ENCODE peak calls at places on chromosome 4, in seven cellular contexts. T, R, A, C, X, S and L are unnamed samples.

GRCh38 chr4:158850800-158851644 is 82.2 kb downstream of the FNIP2 start:
- DNase-seq in T (no peak), R (peak), A (no peak), C (no peak), X (peak), S (no peak), L (no peak)

GRCh38 chr4:6848717-6849305 is 60.8 kb upstream of the TBC1D14 start:
- DNase-seq in T (no peak), R (peak), A (no peak), C (no peak), X (no peak), S (no peak), L (peak)

GRCh38 chr4:167964766-167965373 is 127.5 kb upstream of the ANXA10 start:
- DNase-seq in T (no peak), R (no peak), A (no peak), C (no peak), X (no peak), S (no peak), L (no peak)

GRCh38 chr4:147134536-147135210 is 189.0 kb upstream of the TTC29 start:
- DNase-seq in T (no peak), R (no peak), A (no peak), C (no peak), X (no peak), S (no peak), L (no peak)

GRCh38 chr4:13905543-13905942 is 278.0 kb upstream of the BOD1L1 start:
- DNase-seq in T (no peak), R (peak), A (no peak), C (no peak), X (no peak), S (no peak), L (no peak)

GRCh38 chr4:152515678-152516077 is 20.2 kb downstream of the FBXW7 start:
- DNase-seq in T (no peak), R (peak), A (no peak), C (no peak), X (no peak), S (no peak), L (no peak)

GRCh38 chr4:143358923-143359694 is 22.4 kb downstream of the GAB1 start:
- DNase-seq in T (no peak), R (peak), A (peak), C (peak), X (peak), S (no peak), L (no peak)

GRCh38 chr4:17544831-17545234 is 29.9 kb downstream of the CLRN2 start:
- DNase-seq in T (no peak), R (no peak), A (no peak), C (no peak), X (no peak), S (no peak), L (no peak)

GRCh38 chr4:107243141-107243779 is 207.1 kb upstream of the DKK2 start:
- DNase-seq in T (no peak), R (no peak), A (no peak), C (no peak), X (no peak), S (no peak), L (no peak)

GRCh38 chr4:162977788-162978187 is 188.9 kb downstream of the NAF1 start:
- DNase-seq in T (no peak), R (no peak), A (no peak), C (no peak), X (no peak), S (no peak), L (no peak)

GRCh38 chr4:184746532-184746870 is 12.6 kb upstream of the CENPU start:
- DNase-seq in T (no peak), R (peak), A (peak), C (peak), X (no peak), S (no peak), L (peak)

GRCh38 chr4:89245459-89245858 is 62.1 kb downstream of the GPRIN3 start:
- DNase-seq in T (no peak), R (no peak), A (no peak), C (no peak), X (no peak), S (no peak), L (no peak)

GRCh38 chr4:169060396-169061081 is 50.5 kb upstream of the CBR4 start:
- DNase-seq in T (no peak), R (no peak), A (no peak), C (no peak), X (no peak), S (no peak), L (no peak)

GRCh38 chr4:154205471-154205870 is 286.1 kb downstream of the DCHS2 start:
- DNase-seq in T (no peak), R (no peak), A (no peak), C (no peak), X (no peak), S (no peak), L (no peak)

GRCh38 chr4:57102050-57102564 is 8.1 kb downstream of the IGFBP7 start:
- DNase-seq in T (no peak), R (peak), A (peak), C (no peak), X (no peak), S (no peak), L (peak)

GRCh38 chr4:65046496-65047101 is 623.7 kb downstream of the EPHA5 start:
- DNase-seq in T (no peak), R (no peak), A (no peak), C (no peak), X (no peak), S (no peak), L (no peak)

GRCh38 chr4:78477276-78477675 is 74.3 kb upstream of the ANXA3 start:
- DNase-seq in T (no peak), R (peak), A (no peak), C (no peak), X (no peak), S (no peak), L (no peak)

GRCh38 chr4:104395219-104395618 is 99.5 kb downstream of the CXXC4 start:
- DNase-seq in T (no peak), R (no peak), A (no peak), C (no peak), X (no peak), S (no peak), L (no peak)

GRCh38 chr4:51942108-51942832 is 77.9 kb downstream of the LRRC66 start:
- DNase-seq in T (no peak), R (no peak), A (no peak), C (no peak), X (no peak), S (no peak), L (no peak)

GRCh38 chr4:128517739-128518510 is 230.3 kb upstream of the PGRMC2 start:
- DNase-seq in T (peak), R (peak), A (peak), C (peak), X (peak), S (peak), L (no peak)

GRCh38 chr4:101515566-101515965 is 168.2 kb upstream of the PPP3CA start:
- DNase-seq in T (no peak), R (no peak), A (no peak), C (no peak), X (no peak), S (no peak), L (no peak)

GRCh38 chr4:147948336-147948735 is 216.4 kb downstream of the ARHGAP10 start:
- DNase-seq in T (no peak), R (no peak), A (no peak), C (no peak), X (no peak), S (no peak), L (no peak)

GRCh38 chr4:178471994-178472393 is 1029.8 kb upstream of the AGA start:
- DNase-seq in T (no peak), R (no peak), A (no peak), C (no peak), X (no peak), S (no peak), L (no peak)

GRCh38 chr4:89411539-89411938 is 103.9 kb upstream of the GPRIN3 start:
- DNase-seq in T (no peak), R (peak), A (peak), C (no peak), X (no peak), S (no peak), L (no peak)

GRCh38 chr4:19944806-19945205 is 306.9 kb upstream of the SLIT2 start:
- DNase-seq in T (no peak), R (no peak), A (peak), C (no peak), X (no peak), S (no peak), L (no peak)

DNA sequence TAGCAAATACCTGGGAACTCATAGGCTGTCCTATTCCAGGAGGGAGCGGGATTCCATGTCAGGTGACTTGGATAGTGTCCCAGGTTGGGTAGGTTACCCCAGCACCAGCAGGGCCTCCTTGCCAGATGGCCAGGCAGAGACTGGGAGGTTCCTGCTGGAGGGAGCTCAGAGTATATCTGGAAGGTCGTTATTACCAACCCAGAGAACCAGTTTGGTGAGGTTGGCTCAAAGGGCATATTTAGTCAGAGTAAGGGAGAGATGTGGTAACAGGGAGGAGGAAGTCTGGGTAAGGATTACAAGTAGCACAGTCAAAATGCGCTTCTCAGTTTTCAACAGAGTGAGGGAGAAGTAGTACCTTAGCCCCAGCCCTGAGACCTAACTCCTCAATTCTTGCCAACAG is 53.3 kb upstream of the LNX1 start:
- DNase-seq in T (no peak), R (no peak), A (no peak), C (peak), X (peak), S (no peak), L (no peak)
- TF ChIP-seq POLR2A in T (no peak), R (no peak), A (no peak), C (no peak), X (no peak), S (no peak), L (no peak)

GRCh38 chr4:108619372-108620100 is 840 bp upstream of the RPL34 start:
- DNase-seq in T (no peak), R (no peak), A (no peak), C (no peak), X (no peak), S (no peak), L (no peak)

GRCh38 chr4:108620933-108621905 is 843 bp downstream of the RPL34 start:
- DNase-seq in T (no peak), R (peak), A (no peak), C (no peak), X (no peak), S (no peak), L (no peak)

GRCh38 chr4:108622022-108622421 is 1.6 kb downstream of the RPL34 start:
- DNase-seq in T (no peak), R (no peak), A (no peak), C (no peak), X (no peak), S (no peak), L (no peak)

GRCh38 chr4:108622828-108623227 is 2.5 kb downstream of the RPL34 start:
- DNase-seq in T (no peak), R (no peak), A (no peak), C (no peak), X (no peak), S (no peak), L (no peak)

GRCh38 chr4:108620101-108620932 is at the start of gene RPL34:
- DNase-seq in T (peak), R (peak), A (peak), C (peak), X (peak), S (peak), L (peak)
- TF ChIP-seq POLR2A in T (peak), R (peak), A (peak), C (peak), X (peak), S (no peak), L (peak)

DNA sequence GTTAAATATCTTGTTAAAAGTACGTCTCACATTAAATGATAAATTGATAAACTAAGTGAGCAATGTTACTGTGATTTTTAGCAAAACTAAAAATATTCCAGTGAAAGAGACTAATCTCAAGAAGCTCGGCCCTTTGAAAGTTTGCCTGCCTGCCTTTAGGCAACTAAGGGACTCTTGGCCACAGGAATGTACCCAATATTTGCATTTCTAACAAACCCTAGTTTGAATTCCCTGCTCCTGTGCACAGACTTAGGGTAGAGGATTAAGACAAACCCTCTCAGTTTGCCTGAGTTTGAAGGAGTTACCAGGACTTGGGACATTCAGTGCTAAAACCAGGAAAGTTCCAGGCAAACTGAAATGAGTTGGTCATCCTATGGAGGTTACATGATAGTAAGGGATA is 157.1 kb downstream of the SCFD2 start:
- DNase-seq in T (no peak), R (no peak), A (no peak), C (no peak), X (no peak), S (no peak), L (no peak)
- TF ChIP-seq POLR2A in T (no peak), R (no peak), A (no peak), C (no peak), X (no peak), S (no peak), L (no peak)

DNA sequence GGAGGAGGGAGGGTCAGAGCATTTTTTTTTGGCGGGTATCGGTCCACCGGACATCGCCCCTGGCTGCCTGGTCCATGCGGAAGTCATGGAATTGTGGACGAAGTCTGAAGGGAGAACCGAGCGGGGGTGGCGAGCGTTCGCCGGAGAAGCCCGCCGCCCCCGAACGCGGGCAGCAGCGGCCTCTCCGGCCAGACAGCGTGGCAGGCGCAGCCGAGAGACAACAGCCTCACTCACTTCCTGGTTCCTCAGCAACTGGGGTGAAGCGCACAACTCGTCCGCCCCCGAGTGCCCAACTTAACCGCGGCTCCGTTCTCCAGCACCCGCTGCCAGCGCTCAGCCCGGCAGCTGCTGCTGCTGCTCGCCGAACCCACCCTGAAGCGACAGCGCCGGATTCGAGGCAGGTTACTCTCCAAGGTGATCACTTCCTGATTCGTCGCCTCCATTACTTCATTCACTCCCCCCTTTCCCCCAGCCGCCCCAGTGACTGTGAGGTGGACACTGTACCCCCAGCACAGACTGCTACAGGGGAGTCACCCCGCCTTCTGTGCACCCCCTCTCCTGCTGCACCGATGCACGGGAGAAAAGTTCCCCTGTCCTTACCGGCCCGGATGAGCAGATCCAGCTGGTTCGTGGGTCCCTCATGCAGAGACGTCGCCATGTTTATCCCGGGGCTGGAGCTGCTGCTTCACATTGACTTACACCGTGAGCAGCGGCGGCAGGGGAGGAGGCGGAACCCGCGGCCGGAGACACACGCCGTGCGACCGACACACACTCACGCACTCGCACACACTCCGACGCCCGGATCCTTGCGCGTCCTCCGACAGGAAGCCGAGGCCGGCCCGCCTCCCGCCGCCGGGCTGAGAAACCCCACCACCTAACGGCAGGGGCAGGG is 68.2 kb downstream of the NOCT start:
- DNase-seq in T (peak), R (peak), A (peak), C (peak), X (peak), S (peak), L (peak)
- TF ChIP-seq POLR2A in T (peak), R (peak), A (peak), C (peak), X (peak), S (no peak), L (peak)

DNA sequence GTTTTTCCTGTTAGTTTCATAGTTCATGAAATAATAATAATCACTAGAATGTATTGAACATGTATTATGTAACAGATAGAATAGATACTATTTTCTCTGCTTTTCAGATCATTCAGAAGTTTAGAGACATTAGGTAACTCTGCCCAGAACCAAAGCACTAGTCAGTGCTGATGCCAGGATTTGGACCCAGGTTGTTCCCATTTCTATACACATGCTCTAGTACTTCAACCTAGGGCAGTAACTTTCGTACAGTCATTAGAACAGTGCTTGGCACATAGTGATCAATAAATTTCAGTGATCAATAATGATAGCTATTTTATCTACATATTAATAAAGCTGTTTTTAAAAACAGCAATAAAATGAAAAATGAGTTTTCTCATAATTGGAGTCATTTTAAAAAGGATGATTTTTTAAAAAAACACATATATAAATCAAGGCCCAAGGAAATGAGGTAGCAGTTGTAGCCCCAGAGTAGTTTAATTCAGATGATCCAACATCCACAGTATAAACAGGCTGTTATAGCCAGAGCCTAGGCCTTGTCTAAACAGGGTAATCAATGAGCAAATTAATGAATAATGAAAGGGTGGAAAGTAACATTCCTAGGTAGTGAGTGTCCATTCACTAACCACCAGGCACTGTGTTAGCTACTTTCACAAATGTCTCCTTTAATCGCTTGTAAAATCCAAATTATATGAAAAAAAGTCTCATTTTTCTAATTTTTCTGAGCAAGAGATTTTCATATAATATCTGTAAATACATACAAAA is 25.6 kb downstream of the TXK start:
- DNase-seq in T (no peak), R (no peak), A (no peak), C (no peak), X (no peak), S (no peak), L (no peak)
- TF ChIP-seq POLR2A in T (no peak), R (no peak), A (no peak), C (no peak), X (no peak), S (no peak), L (no peak)